ENCODE peak calls at places on chromosomes 6 and 20, in six cellular contexts. One of them, this sample, is unnamed.

GRCh38 chr6:14861491-14861943 is 384.4 kb upstream of the JARID2 start:
- DNase-seq in breast epithelium: no peak
- DNase-seq in ovary: no peak
- DNase-seq in T follicular helper cell: no peak
- DNase-seq in G401: no peak
- DNase-seq in cerebellum: no peak
- DNase-seq in this sample: no peak

GRCh38 chr6:4687989-4688947 is 87.9 kb upstream of the CDYL start:
- DNase-seq in T follicular helper cell: no peak
- DNase-seq in breast epithelium: no peak
- DNase-seq in ovary: no peak
- DNase-seq in G401: no peak
- DNase-seq in cerebellum: no peak
- DNase-seq in this sample: peak

GRCh38 chr6:169766921-169767736 is 15.7 kb downstream of the ERMARD start:
- DNase-seq in ovary: no peak
- DNase-seq in cerebellum: no peak
- DNase-seq in breast epithelium: no peak
- DNase-seq in G401: no peak
- DNase-seq in T follicular helper cell: no peak
- DNase-seq in this sample: no peak

GRCh38 chr6:130849501-130850039 is 22.4 kb downstream of the SMLR1 start:
- DNase-seq in ovary: no peak
- DNase-seq in cerebellum: no peak
- DNase-seq in breast epithelium: no peak
- DNase-seq in T follicular helper cell: no peak
- DNase-seq in G401: no peak
- DNase-seq in this sample: no peak

GRCh38 chr6:10313799-10314162 is 101.1 kb downstream of the TFAP2A start:
- DNase-seq in cerebellum: no peak
- DNase-seq in G401: no peak
- DNase-seq in T follicular helper cell: no peak
- DNase-seq in breast epithelium: no peak
- DNase-seq in ovary: no peak
- DNase-seq in this sample: no peak

GRCh38 chr6:73713426-73714147 is 17.6 kb downstream of the CD109 start:
- DNase-seq in cerebellum: no peak
- DNase-seq in breast epithelium: no peak
- DNase-seq in T follicular helper cell: no peak
- DNase-seq in ovary: no peak
- DNase-seq in G401: no peak
- DNase-seq in this sample: no peak

GRCh38 chr20:47677314-47678129 is 107.8 kb downstream of the SULF2 start:
- DNase-seq in G401: peak
- DNase-seq in cerebellum: peak
- DNase-seq in ovary: peak
- DNase-seq in T follicular helper cell: peak
- DNase-seq in breast epithelium: no peak
- DNase-seq in this sample: no peak

GRCh38 chr20:48493966-48494365 is 333.8 kb downstream of the PREX1 start:
- DNase-seq in cerebellum: no peak
- DNase-seq in breast epithelium: no peak
- DNase-seq in T follicular helper cell: no peak
- DNase-seq in ovary: no peak
- DNase-seq in G401: no peak
- DNase-seq in this sample: no peak

GRCh38 chr20:25220021-25220730 is 24.7 kb downstream of the ENTPD6 start:
- DNase-seq in G401: no peak
- DNase-seq in breast epithelium: no peak
- DNase-seq in ovary: no peak
- DNase-seq in T follicular helper cell: no peak
- DNase-seq in cerebellum: no peak
- DNase-seq in this sample: peak

GRCh38 chr6:34284563-34285545 is 36.0 kb upstream of the SMIM29 start:
- DNase-seq in T follicular helper cell: no peak
- DNase-seq in breast epithelium: no peak
- DNase-seq in ovary: peak
- DNase-seq in cerebellum: no peak
- DNase-seq in G401: peak
- DNase-seq in this sample: peak

GRCh38 chr20:33466303-33466646 is 22.7 kb upstream of the SNTA1 start:
- DNase-seq in breast epithelium: no peak
- DNase-seq in T follicular helper cell: no peak
- DNase-seq in cerebellum: no peak
- DNase-seq in ovary: no peak
- DNase-seq in G401: no peak
- DNase-seq in this sample: no peak

GRCh38 chr20:47929368-47930115 is 144.3 kb upstream of the SULF2 start:
- DNase-seq in ovary: no peak
- DNase-seq in cerebellum: no peak
- DNase-seq in T follicular helper cell: no peak
- DNase-seq in G401: no peak
- DNase-seq in breast epithelium: no peak
- DNase-seq in this sample: no peak

This sample was measured in tibial nerve.